ENCODE peak calls at places on chromosomes 2 and 18, in seven cellular contexts. R is neuronal stem cell, P is mesendoderm, Q is H1, L is mesenchymal stem cell, A is trophoblast cell, M is IMR-90. F is an unnamed sample.
A peak's percentile ranks its signal among the peaks of the same experiment; 100 is the strongest.

GRCh38 chr2:232634319-232635150 is 1.1 kb downstream of the EFHD1 start:
- DNase-seq in R (no peak), L (peak; percentile 14), M (no peak), A (peak; percentile 84), P (peak; percentile 66), Q (peak; percentile 67), F (peak; percentile 49)

GRCh38 chr2:127669056-127669455 is 6.3 kb downstream of the LIMS2 start:
- DNase-seq in Q (no peak), A (no peak), L (no peak), M (no peak), R (no peak), P (no peak), F (no peak)

GRCh38 chr2:16135913-16136310 is 195.6 kb downstream of the MYCN start:
- DNase-seq in L (no peak), P (no peak), Q (peak; percentile 20), R (no peak), A (no peak), M (no peak), F (no peak)

GRCh38 chr2:88735853-88736252 is 44.4 kb downstream of the RPIA start:
- DNase-seq in M (no peak), R (no peak), A (peak; percentile 68), Q (no peak), P (no peak), L (no peak), F (no peak)

GRCh38 chr18:48172226-48173006 is 236.8 kb downstream of the ZBTB7C start:
- DNase-seq in L (no peak), Q (no peak), A (no peak), R (no peak), M (no peak), P (no peak), F (no peak)

GRCh38 chr18:45871655-45872054 is 46.2 kb downstream of the SIGLEC15 start:
- DNase-seq in A (no peak), Q (no peak), P (no peak), M (peak; percentile 34), R (no peak), L (peak; percentile 30), F (no peak)

GRCh38 chr2:86686905-86687304 is 33.2 kb upstream of the RMND5A start:
- DNase-seq in P (no peak), Q (no peak), L (no peak), M (no peak), R (no peak), A (no peak), F (no peak)

GRCh38 chr2:124664363-124664762 is 639.3 kb downstream of the CNTNAP5 start:
- DNase-seq in M (no peak), L (no peak), R (no peak), Q (no peak), P (no peak), A (no peak), F (no peak)

DNA sequence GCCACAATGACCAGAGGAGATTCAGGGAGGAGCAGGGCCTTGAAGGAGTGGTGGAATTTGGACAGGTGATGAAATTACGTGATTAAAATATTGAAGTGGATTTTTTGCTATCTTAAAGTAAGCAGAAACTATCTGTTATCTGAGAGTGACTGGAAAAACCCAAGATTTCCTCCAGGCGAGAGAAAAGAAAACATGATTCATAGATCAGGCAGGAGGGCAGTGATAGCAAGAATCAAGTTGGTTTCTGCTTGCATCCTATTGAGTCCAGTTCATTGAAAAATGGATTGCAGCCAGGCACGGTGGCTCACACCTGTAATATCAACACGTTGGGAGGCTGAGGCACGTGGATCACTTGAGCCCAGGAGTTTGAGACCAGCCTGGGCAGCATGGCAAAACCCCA is 127.8 kb downstream of the NXPH2 start:
- DNase-seq in L (no peak), M (no peak), Q (no peak), R (no peak), P (no peak), A (peak; percentile 13), F (no peak)
- H4K8ac ChIP-seq in L (no peak overlapping the region), M (no peak overlapping the region), Q (no peak overlapping the region), R (no peak overlapping the region), P (no peak overlapping the region), A (no peak overlapping the region), F (no peak overlapping the region)

GRCh38 chr2:5474716-5475115 is 217.5 kb upstream of the SOX11 start:
- DNase-seq in R (no peak), Q (no peak), P (no peak), A (no peak), M (no peak), L (no peak), F (no peak)

GRCh38 chr2:5482929-5483331 is 209.3 kb upstream of the SOX11 start:
- DNase-seq in P (peak; percentile 74), A (no peak), L (peak; percentile 23), R (no peak), M (no peak), Q (peak; percentile 58), F (peak; percentile 55)

GRCh38 chr2:5473596-5473995 is 218.6 kb upstream of the SOX11 start:
- DNase-seq in P (no peak), Q (no peak), M (no peak), L (no peak), A (no peak), R (no peak), F (no peak)

GRCh38 chr2:5484868-5485267 is 207.3 kb upstream of the SOX11 start:
- DNase-seq in R (no peak), P (no peak), Q (no peak), A (no peak), L (no peak), M (no peak), F (no peak)

GRCh38 chr2:5479265-5479928 is 212.8 kb upstream of the SOX11 start:
- DNase-seq in M (no peak), L (no peak), Q (peak; percentile 56), A (no peak), P (peak; percentile 75), R (peak; percentile 35), F (peak; percentile 50)
- H3K79me1 ChIP-seq in M (no peaks in the 10 kb centered on the region), L (no peaks in the 10 kb centered on the region), Q (no peaks in the 10 kb centered on the region), A (no peaks in the 10 kb centered on the region), P (no peaks in the 10 kb centered on the region), R (no peaks in the 10 kb centered on the region), F (no peaks in the 10 kb centered on the region)

DNA sequence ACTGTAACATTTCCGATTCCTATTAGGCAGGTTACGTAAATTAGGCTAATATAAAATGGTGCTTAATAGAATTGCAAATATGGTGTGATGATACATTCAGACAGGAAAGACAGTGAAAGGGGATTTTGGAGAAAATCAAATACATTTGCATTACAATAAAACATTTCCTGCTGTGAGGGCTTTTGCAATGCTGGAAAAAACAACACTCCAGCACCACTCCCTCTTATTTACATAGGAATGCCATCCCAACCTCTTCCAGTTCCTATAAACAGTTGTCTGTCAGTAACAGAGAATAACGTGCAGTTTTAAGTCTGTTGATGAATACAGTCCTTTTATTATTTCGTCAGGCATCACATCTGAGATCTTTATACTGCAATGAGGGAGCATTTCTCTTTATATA is 298.8 kb upstream of the FANCL start:
- DNase-seq in A (no peak), M (no peak), L (peak; percentile 40), Q (no peak), P (peak; percentile 92), R (peak; percentile 52), F (no peak)
- H4K8ac ChIP-seq in A (no peak overlapping the region), M (no peak overlapping the region), L (no peak overlapping the region), Q (no peak overlapping the region), P (no peak overlapping the region), R (no peak overlapping the region), F (no peak overlapping the region)

GRCh38 chr2:95311821-95312542 is 14.8 kb downstream of the KCNIP3 start:
- DNase-seq in Q (no peak), A (no peak), R (no peak), P (no peak), L (no peak), M (no peak), F (no peak)

GRCh38 chr2:95314598-95314963 is 17.4 kb downstream of the KCNIP3 start:
- DNase-seq in Q (no peak), L (no peak), P (no peak), R (no peak), A (no peak), M (no peak), F (no peak)

GRCh38 chr2:95310651-95311050 is 13.5 kb downstream of the KCNIP3 start:
- DNase-seq in Q (no peak), R (no peak), A (no peak), P (no peak), M (no peak), L (no peak), F (no peak)

GRCh38 chr2:95313296-95314265 is 16.4 kb downstream of the KCNIP3 start:
- DNase-seq in A (no peak), L (no peak), M (no peak), R (no peak), Q (no peak), P (no peak), F (no peak)

DNA sequence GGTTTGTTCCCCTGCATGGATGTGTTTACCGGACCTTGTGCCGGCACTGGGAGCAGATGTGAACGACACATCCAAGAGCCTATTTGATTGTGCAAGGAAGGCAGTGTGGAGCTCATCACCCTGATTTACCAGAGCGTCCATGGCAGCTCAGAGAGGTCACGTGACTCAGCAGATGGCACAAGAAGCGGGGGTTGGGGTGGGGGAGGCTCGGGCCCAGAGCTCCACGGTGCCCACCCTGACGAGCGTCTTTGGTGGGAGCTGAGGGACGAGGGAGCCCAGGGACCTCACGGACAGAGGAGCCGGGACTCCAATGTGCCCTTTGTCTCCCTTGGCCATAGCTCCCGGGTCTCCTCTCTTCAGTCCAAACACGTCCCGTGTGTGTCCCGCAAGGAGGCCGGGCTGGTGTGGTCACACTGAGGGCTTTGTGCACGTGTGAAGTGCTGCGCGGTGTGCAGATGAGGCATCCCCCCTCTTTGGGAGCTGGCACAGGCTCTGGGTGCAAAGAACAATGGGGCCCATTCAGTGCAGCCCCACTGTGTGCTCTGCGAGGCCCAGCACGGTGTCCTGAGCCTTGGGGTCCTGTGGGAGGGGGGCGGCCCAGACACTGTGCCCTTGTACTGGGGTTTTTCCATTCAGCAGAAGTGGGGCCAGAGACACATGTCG is 15.5 kb downstream of the KCNIP3 start:
- DNase-seq in P (no peak), Q (no peak), A (no peak), R (no peak), L (no peak), M (no peak), F (no peak)
- H3K79me1 ChIP-seq in P (no peaks in the 10 kb centered on the region), Q (no peaks in the 10 kb centered on the region), A (no peaks in the 10 kb centered on the region), R (no peaks in the 10 kb centered on the region), L (no peaks in the 10 kb centered on the region), M (no peaks in the 10 kb centered on the region), F (no peaks in the 10 kb centered on the region)

GRCh38 chr2:118644190-118644589 is 203.3 kb downstream of the EN1 start:
- DNase-seq in Q (no peak), L (no peak), P (peak; percentile 89), R (no peak), M (no peak), A (no peak), F (no peak)

GRCh38 chr2:118642501-118642900 is 204.9 kb downstream of the EN1 start:
- DNase-seq in R (no peak), A (no peak), L (no peak), M (no peak), P (no peak), Q (no peak), F (no peak)

GRCh38 chr2:118641711-118642110 is 205.7 kb downstream of the EN1 start:
- DNase-seq in M (no peak), A (no peak), R (no peak), Q (no peak), P (no peak), L (no peak), F (no peak)

GRCh38 chr2:118645891-118646290 is 201.6 kb downstream of the EN1 start:
- DNase-seq in R (no peak), L (no peak), A (no peak), Q (no peak), M (no peak), P (peak; percentile 24), F (no peak)

DNA sequence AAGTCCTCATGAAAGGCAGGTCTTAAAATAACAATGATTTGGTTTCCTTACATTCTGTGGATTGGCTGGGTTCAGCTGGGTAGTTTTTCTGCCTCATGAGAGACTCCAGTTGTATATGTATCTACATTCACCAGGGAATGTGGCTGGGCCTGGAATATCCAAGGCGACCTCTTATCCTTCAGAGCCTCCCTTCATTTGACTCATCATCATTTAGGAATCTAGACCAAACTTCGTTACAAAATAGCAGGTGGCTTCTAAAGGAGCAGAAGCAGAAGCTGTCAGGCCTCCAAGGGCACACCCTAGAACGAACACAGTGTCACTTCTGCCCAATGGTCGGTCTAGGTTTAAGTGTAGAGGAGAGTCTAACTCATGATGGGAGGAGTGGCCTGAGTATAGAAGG is 204.2 kb downstream of the EN1 start:
- DNase-seq in P (no peak), L (no peak), Q (no peak), R (no peak), M (no peak), A (no peak), F (no peak)
- H4K8ac ChIP-seq in P (no peak overlapping the region), L (no peak overlapping the region), Q (no peak overlapping the region), R (no peak overlapping the region), M (no peak overlapping the region), A (no peak overlapping the region), F (no peak overlapping the region)

F was measured in H9.